ENCODE peak calls at places on chromosomes 6 and 20, in four cellular contexts. K is K562, Y is WTC11, X is HepG2. U is an unnamed sample.

GRCh38 chr6:7454696-7455095 is 65.1 kb downstream of the RIOK1 start:
- DNase-seq in K (no peak), X (no peak), Y (no peak), U (no peak)

GRCh38 chr20:57013741-57014140 is 252.7 kb downstream of the BMP7 start:
- DNase-seq in Y (peak; percentile 77), K (peak; percentile 15), X (no peak), U (peak; percentile 70)

GRCh38 chr6:116144590-116144989 is 18.7 kb upstream of the COL10A1 start:
- DNase-seq in K (peak; percentile 28), Y (no peak), X (peak; percentile 69), U (no peak)

GRCh38 chr6:25248100-25248499 is 31.1 kb upstream of the CARMIL1 start:
- DNase-seq in Y (no peak), X (no peak), K (no peak), U (no peak)

GRCh38 chr20:37734228-37734980 is 40.6 kb downstream of the CTNNBL1 start:
- DNase-seq in X (no peak), K (no peak), Y (no peak), U (no peak)

GRCh38 chr6:18147160-18147559 is 7.7 kb downstream of the TPMT start:
- DNase-seq in X (peak; percentile 58), Y (no peak), K (no peak), U (no peak)

GRCh38 chr6:165486183-165487137 is 176.6 kb downstream of the PDE10A start:
- DNase-seq in K (no peak), Y (no peak), X (no peak), U (no peak)

GRCh38 chr6:41449399-41450245 is 96.6 kb upstream of the FOXP4 start:
- DNase-seq in Y (no peak), K (peak; percentile 53), X (peak; percentile 86), U (no peak)

GRCh38 chr6:41538556-41539182 is 7.5 kb upstream of the FOXP4 start:
- DNase-seq in K (peak; percentile 47), X (no peak), Y (no peak), U (no peak)

GRCh38 chr20:47412073-47412472 is 55.6 kb upstream of the ZMYND8 start:
- DNase-seq in K (no peak), X (no peak), Y (no peak), U (no peak)

GRCh38 chr6:17962436-17963031 is 24.9 kb downstream of the KIF13A start:
- DNase-seq in Y (no peak), X (no peak), K (peak; percentile 98), U (no peak)

GRCh38 chr20:47950103-47950502 is 164.8 kb upstream of the SULF2 start:
- DNase-seq in Y (no peak), X (no peak), K (peak; percentile 17), U (peak; percentile 45)

DNA sequence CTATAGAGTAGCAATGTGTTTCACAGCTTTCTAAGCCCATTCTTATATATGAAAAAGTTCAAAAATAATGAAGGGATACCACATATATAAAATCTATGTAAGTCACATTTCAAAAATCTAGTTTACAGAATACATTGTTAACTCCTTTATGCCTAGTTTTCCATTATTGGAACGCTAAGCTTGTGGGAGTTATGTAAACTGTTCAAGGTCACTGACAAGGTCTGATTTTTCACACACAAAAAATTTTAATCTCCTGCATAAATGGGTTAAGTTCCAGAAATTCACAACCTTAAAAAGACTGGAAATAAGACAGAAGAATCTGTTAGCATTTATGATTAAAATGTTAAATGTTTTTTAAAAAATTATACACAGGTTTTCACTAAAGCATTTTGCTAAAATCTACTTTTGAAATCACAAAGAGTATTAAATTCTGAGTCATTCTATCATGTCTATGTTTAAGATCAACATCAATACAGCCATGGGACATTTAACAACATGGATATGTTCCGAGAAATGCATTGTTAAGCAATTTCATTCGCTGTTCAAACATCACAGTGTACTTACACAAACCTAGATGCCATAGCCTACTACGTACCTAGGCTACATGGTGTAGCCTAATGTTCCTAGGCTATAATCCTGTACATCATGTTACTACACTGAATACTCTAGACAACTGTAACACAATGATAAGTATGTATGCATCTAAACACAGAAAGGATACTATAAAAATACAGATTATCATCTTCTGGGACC is 25.4 kb downstream of the ATG5 start:
- DNase-seq in K (no peak), Y (no peak), X (peak; percentile 11), U (no peak)
- TF ChIP-seq ELF4 in K (no peak), Y (no peak), X (no peak), U (no peak)

DNA sequence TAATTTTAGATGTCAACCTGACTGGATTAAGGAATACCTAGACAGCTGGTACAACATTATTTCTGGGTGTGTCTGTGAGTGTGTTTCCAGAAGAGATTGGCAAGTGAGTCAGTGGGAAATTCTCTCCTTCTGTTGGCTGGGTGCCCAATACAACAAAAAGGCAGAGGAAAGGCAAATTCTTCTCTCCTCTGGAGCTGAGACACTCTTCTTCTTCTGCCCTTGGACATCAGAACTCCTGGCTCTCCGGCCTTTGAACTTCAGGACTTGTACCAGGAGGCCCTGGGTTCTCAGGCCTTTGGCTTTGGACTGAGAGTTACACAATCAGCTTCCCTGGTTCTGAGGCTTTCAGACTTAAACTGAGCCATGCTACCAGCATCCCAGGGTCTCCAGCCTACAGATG is 7.8 kb upstream of the BTN3A1 start:
- DNase-seq in K (peak; percentile 47), Y (no peak), X (peak; percentile 42), U (no peak)
- TF ChIP-seq ELF4 in K (no peak), Y (no peak), X (no peak), U (no peak)

DNA sequence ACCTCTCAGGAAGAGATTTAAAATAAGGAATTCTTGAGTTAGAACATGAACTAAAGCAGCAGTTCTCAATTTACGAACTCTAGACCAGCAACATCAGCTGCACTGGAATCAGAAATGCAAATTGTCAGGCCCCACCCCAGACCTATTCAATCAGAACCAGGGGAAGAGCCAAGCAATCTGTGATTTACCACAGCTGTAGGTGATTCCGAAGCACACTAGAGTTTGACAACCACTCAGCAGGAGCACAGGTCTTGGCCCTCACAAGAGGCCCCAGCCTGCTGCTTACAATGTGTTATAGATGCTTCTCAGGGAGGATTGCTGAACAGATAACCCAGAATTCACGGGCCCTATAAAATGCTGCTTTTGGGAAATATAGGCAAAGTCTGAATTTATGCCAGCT is 279.2 kb downstream of the PTPRK start:
- DNase-seq in X (no peak), Y (no peak), K (no peak), U (no peak)
- TF ChIP-seq ELF4 in X (no peak), Y (no peak), K (no peak), U (no peak)

DNA sequence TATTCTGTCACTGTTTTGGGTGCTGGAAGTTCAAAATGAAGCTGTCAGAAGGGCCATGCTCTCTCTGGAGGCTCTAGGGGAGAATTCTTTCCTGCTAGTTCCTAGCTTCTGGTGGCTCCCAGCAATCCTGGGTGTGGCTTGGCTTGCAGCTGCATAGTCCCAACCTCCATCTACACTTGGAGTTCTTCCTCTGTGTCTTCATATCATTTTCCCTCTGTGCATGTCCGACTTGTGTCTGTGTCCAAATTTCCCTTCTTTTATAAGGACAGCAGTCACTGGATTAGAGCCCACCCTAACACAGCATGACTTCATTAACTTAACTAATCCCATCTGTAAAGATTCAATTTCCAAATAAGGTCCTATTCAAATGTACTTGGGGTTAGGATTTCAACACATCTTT is 23.3 kb upstream of the ENPP1 start:
- DNase-seq in Y (no peak), X (no peak), K (no peak), U (no peak)
- TF ChIP-seq ELF4 in Y (no peak), X (no peak), K (no peak), U (no peak)

GRCh38 chr6:56730663-56731529 is 88.2 kb upstream of the DST start:
- DNase-seq in K (no peak), Y (no peak), X (no peak), U (no peak)

GRCh38 chr6:56736804-56737203 is 94.1 kb upstream of the DST start:
- DNase-seq in Y (no peak), K (no peak), X (no peak), U (no peak)

GRCh38 chr6:56733298-56733697 is 90.6 kb upstream of the DST start:
- DNase-seq in Y (no peak), X (no peak), K (no peak), U (no peak)

GRCh38 chr6:56732517-56732916 is 89.8 kb upstream of the DST start:
- DNase-seq in X (no peak), Y (no peak), K (no peak), U (no peak)

GRCh38 chr6:56734334-56734733 is 91.6 kb upstream of the DST start:
- DNase-seq in K (no peak), X (no peak), Y (no peak), U (no peak)
- TF ChIP-seq ELF4 in K (no peak), X (no peak), Y (no peak), U (no peak)

GRCh38 chr6:119110601-119111548 is 32.4 kb upstream of the FAM184A start:
- DNase-seq in X (peak; percentile 69), K (peak; percentile 79), Y (peak; percentile 17), U (peak; percentile 66)
- TF ChIP-seq ELF4 in X (no peak), K (no peak), Y (no peak), U (no peak)

GRCh38 chr6:35496851-35497570 is at the start of gene TEAD3:
- DNase-seq in X (peak; percentile 69), K (peak; percentile 82), Y (peak; percentile 89), U (peak; percentile 91)
- TF ChIP-seq ELF4 in X (no peak), K (no peak), Y (no peak), U (no peak)

DNA sequence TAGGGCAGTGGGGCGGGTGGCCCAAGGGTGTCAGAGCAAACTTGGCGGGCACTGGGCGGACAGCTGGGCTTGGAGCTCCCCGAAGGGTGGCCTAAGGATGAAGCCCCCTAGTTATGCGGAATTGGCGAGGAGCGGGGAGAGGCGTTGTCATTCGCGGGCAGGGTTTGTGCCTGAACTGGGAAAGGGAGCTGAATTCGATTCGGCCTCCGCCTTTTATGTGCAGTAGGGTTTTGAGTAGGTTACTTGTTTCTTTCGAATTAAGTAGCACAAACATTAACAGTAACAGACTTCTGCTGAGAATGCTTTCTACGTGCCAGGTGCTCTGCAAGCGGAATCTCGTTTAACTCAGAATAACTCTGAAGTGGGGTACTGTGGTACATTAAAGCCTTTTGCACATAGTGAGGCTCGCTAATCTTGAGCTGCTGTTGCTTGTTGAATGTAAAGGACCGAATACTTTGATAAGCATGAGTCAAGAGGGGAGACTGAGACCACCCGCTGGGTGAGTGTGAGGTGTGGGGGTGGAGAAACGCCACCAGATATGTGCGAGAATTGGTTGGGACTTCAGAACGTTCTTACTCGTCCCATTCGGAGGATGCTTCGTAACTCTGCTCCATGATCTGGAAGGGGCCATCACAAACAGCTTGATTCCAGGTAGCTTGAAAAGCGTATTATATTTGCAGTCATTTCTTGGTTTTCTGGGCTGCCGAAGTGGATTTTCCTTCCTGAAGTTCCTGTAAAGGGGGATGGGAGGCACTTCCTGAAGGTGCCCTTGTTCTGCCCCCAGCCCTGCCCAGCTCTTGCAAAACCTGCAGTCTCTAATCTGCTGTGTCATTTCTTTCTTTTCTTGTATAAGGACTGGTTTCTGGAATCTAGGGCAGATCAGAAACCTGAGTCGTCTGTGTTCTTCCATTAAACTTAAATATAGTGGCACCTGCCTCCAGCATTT is 865 bp downstream of the RAB5IF start:
- DNase-seq in X (peak; percentile 88), K (peak; percentile 68), Y (peak; percentile 29), U (no peak)
- TF ChIP-seq ELF4 in X (no peak), K (no peak), Y (no peak), U (no peak)

GRCh38 chr6:44956426-44956825 is 371.7 kb upstream of the RUNX2 start:
- DNase-seq in Y (no peak), X (no peak), K (no peak), U (no peak)
- TF ChIP-seq ELF4 in Y (no peak), X (no peak), K (no peak), U (no peak)

GRCh38 chr6:33634986-33635385 is 13.9 kb downstream of the ITPR3 start:
- DNase-seq in X (no peak), K (no peak), Y (no peak), U (no peak)
- TF ChIP-seq ELF4 in X (no peak), K (no peak), Y (no peak), U (no peak)

U was measured in HEK293T.